ENCODE peak calls at places on chromosomes 16 and 17, in nine cellular contexts. X is naive thymus-derived CD4-positive, alpha-beta T cell; T is neural progenitor cell; Z is HAP-1; B is adipocyte; P is NCI-H2081; K is stimulated activated CD4-positive, alpha-beta T cell treated with anti-CD3 and anti-CD28 coated beads, Interleukin-1b, Interleukin-23, amount 100 ng/mL, for 4 hours; C is germinal center; M is HCEC 1CT. D is an unnamed sample.

GRCh38 chr17:42895185-42895555 is 5.4 kb upstream of the G6PC1 start:
- DNase-seq in X (no peak), T (no peak), Z (no peak), B (peak), P (no peak), K (no peak), C (no peak), M (peak), D (peak)

GRCh38 chr17:20266806-20267458 is 200.4 kb downstream of the LGALS9B start:
- DNase-seq in X (no peak), T (no peak), Z (no peak), B (peak), P (peak), K (no peak), C (no peak), M (no peak), D (no peak)

GRCh38 chr16:31134091-31134571 is 1.4 kb downstream of the PRSS8 start:
- DNase-seq in X (no peak), T (no peak), Z (peak), B (no peak), P (no peak), K (no peak), C (no peak), M (no peak), D (no peak)

GRCh38 chr16:19143241-19143640 is 24.8 kb upstream of the SYT17 start:
- DNase-seq in X (no peak), T (no peak), Z (no peak), B (no peak), P (no peak), K (no peak), C (no peak), M (no peak), D (no peak)

GRCh38 chr17:52419256-52419655 is 260.7 kb upstream of the CA10 start:
- DNase-seq in X (no peak), T (no peak), Z (no peak), B (no peak), P (peak), K (no peak), C (no peak), M (no peak), D (no peak)

GRCh38 chr17:62703269-62703775 is 75.9 kb downstream of the MRC2 start:
- DNase-seq in X (no peak), T (no peak), Z (no peak), B (peak), P (no peak), K (no peak), C (no peak), M (peak), D (peak)

GRCh38 chr17:2937331-2938003 is 125.9 kb downstream of the OR1D5 start:
- DNase-seq in X (no peak), T (no peak), Z (no peak), B (no peak), P (no peak), K (no peak), C (no peak), M (no peak), D (peak)

GRCh38 chr17:75181608-75182318 is 996 bp downstream of the SUMO2 start:
- DNase-seq in X (peak), T (peak), Z (no peak), B (peak), P (no peak), K (peak), C (peak), M (peak), D (peak)

GRCh38 chr17:44972953-44973352 is 4.8 kb upstream of the C1QL1 start:
- DNase-seq in X (no peak), T (no peak), Z (no peak), B (no peak), P (no peak), K (no peak), C (no peak), M (peak), D (no peak)

GRCh38 chr17:77233635-77234334 is 93.0 kb downstream of the SEC14L1 start:
- DNase-seq in X (no peak), T (no peak), Z (no peak), B (peak), P (no peak), K (no peak), C (no peak), M (peak), D (peak)

GRCh38 chr16:76940251-76940650 is 250.7 kb upstream of the MON1B start:
- DNase-seq in X (no peak), T (no peak), Z (no peak), B (no peak), P (no peak), K (no peak), C (no peak), M (no peak), D (no peak)

GRCh38 chr17:40862985-40863733 is 3.9 kb downstream of the KRT12 start:
- DNase-seq in X (no peak), T (peak), Z (no peak), B (no peak), P (no peak), K (no peak), C (peak), M (no peak), D (peak)

GRCh38 chr16:85207357-85207921 is 95.2 kb upstream of the CIBAR2 start:
- DNase-seq in X (no peak), T (no peak), Z (no peak), B (no peak), P (no peak), K (no peak), C (no peak), M (no peak), D (no peak)

GRCh38 chr17:35087731-35088646 is 24.5 kb upstream of the RFFL start:
- DNase-seq in X (peak), T (no peak), Z (peak), B (peak), P (no peak), K (no peak), C (no peak), M (peak), D (peak)

GRCh38 chr16:73122604-73123386 is 74.9 kb upstream of the ZFHX3 start:
- DNase-seq in X (peak), T (no peak), Z (no peak), B (no peak), P (no peak), K (no peak), C (no peak), M (no peak), D (peak)

GRCh38 chr17:40309031-40309937 is at the start of gene RARA:
- DNase-seq in X (no peak), T (peak), Z (no peak), B (peak), P (no peak), K (no peak), C (no peak), M (no peak), D (no peak)

GRCh38 chr17:4576729-4577322 is 7.5 kb upstream of the SMTNL2 start:
- DNase-seq in X (no peak), T (peak), Z (no peak), B (no peak), P (no peak), K (no peak), C (no peak), M (no peak), D (no peak)

GRCh38 chr17:78184868-78185267 is 2.0 kb downstream of the TK1 start:
- DNase-seq in X (no peak), T (no peak), Z (no peak), B (no peak), P (no peak), K (no peak), C (no peak), M (no peak), D (no peak)

GRCh38 chr17:63519972-63520882 is 2.9 kb upstream of the KCNH6 start:
- DNase-seq in X (no peak), T (no peak), Z (no peak), B (no peak), P (peak), K (no peak), C (no peak), M (no peak), D (no peak)

GRCh38 chr16:50467943-50468748 is 80.0 kb upstream of the NKD1 start:
- DNase-seq in X (no peak), T (peak), Z (no peak), B (peak), P (no peak), K (no peak), C (no peak), M (no peak), D (no peak)

GRCh38 chr17:77461277-77462057 is 320.7 kb downstream of the SEC14L1 start:
- DNase-seq in X (no peak), T (no peak), Z (no peak), B (no peak), P (no peak), K (no peak), C (no peak), M (no peak), D (no peak)

GRCh38 chr17:83186751-83187421 is 107.5 kb downstream of the METRNL start:
- DNase-seq in X (no peak), T (no peak), Z (no peak), B (no peak), P (no peak), K (no peak), C (no peak), M (no peak), D (no peak)

GRCh38 chr16:73057369-73058210 is 9.7 kb upstream of the ZFHX3 start:
- DNase-seq in X (no peak), T (peak), Z (no peak), B (peak), P (no peak), K (no peak), C (peak), M (peak), D (peak)

GRCh38 chr17:41835800-41836549 is at the start of gene NT5C3B:
- DNase-seq in X (peak), T (peak), Z (peak), B (peak), P (peak), K (peak), C (peak), M (peak), D (peak)

GRCh38 chr17:28380572-28380907 is 9.0 kb downstream of the SARM1 start:
- DNase-seq in X (no peak), T (no peak), Z (no peak), B (no peak), P (no peak), K (no peak), C (no peak), M (no peak), D (no peak)

GRCh38 chr17:77107506-77108433 is 33.0 kb upstream of the SEC14L1 start:
- DNase-seq in X (no peak), T (no peak), Z (no peak), B (peak), P (no peak), K (peak), C (peak), M (no peak), D (no peak)

GRCh38 chr17:67779098-67779672 is 46.1 kb upstream of the BPTF start:
- DNase-seq in X (peak), T (peak), Z (peak), B (peak), P (no peak), K (peak), C (peak), M (peak), D (peak)

GRCh38 chr17:19002805-19003542 is 1.6 kb downstream of the FAM83G start:
- DNase-seq in X (no peak), T (peak), Z (no peak), B (peak), P (no peak), K (no peak), C (no peak), M (no peak), D (no peak)

GRCh38 chr17:34249497-34249877 is 5.6 kb upstream of the CCL2 start:
- DNase-seq in X (no peak), T (no peak), Z (no peak), B (no peak), P (no peak), K (no peak), C (no peak), M (peak), D (peak)

GRCh38 chr16:30953511-30954124 is 3.9 kb upstream of the SETD1A start:
- DNase-seq in X (peak), T (peak), Z (peak), B (peak), P (peak), K (peak), C (peak), M (peak), D (peak)

GRCh38 chr16:66427871-66428681 is 981 bp downstream of the BEAN1 start:
- DNase-seq in X (peak), T (peak), Z (no peak), B (peak), P (no peak), K (no peak), C (no peak), M (no peak), D (no peak)

GRCh38 chr16:50534556-50534955 is 13.6 kb upstream of the NKD1 start:
- DNase-seq in X (no peak), T (no peak), Z (no peak), B (no peak), P (no peak), K (no peak), C (no peak), M (no peak), D (no peak)

D was measured in endothelial cell of umbilical vein.